ENCODE peak calls at places on chromosomes 7 and 10, in eight cellular contexts. S is T-cell; J is NCI-H1436 treated with DMSO at 0.1 percent for 48 hours; U is WTC11; Q is activated CD8-positive, alpha-beta T cell treated with anti-CD3 and anti-CD28 coated beads for 36 hours; O is stimulated activated CD8-positive, alpha-beta memory T cell treated with anti-CD3 and anti-CD28 coated beads, Interleukin-2, amount 100 ng/mL, for 48 hours; P is neural progenitor cell; F is GM03348. Z is an unnamed sample.

GRCh38 chr10:69554611-69555010 is 18.6 kb downstream of the NEUROG3 start:
- DNase-seq in O (no peak), P (no peak), U (no peak), F (no peak), J (no peak), Q (no peak), S (no peak), Z (no peak)

GRCh38 chr7:519429-519973 is at the start of gene PDGFA:
- DNase-seq in P (peak), O (no peak), S (no peak), Q (peak), F (peak), U (no peak), J (no peak), Z (no peak)

GRCh38 chr10:12389154-12389734 is 39.9 kb downstream of the CAMK1D start:
- DNase-seq in F (no peak), S (no peak), O (no peak), P (no peak), J (no peak), Q (no peak), U (no peak), Z (no peak)

GRCh38 chr10:102347236-102347828 is 48.2 kb upstream of the NFKB2 start:
- DNase-seq in P (peak), U (peak), S (no peak), O (no peak), F (peak), J (no peak), Q (peak), Z (no peak)

GRCh38 chr10:8800426-8800825 is 745.9 kb downstream of the GATA3 start:
- DNase-seq in O (no peak), U (no peak), S (no peak), P (no peak), Q (peak), J (no peak), F (no peak), Z (no peak)

GRCh38 chr10:79050896-79051555 is 17.7 kb upstream of the ZMIZ1 start:
- DNase-seq in U (peak), O (no peak), F (peak), Q (peak), S (no peak), J (no peak), P (no peak), Z (no peak)

GRCh38 chr7:158676898-158677297 is 27.7 kb downstream of the NCAPG2 start:
- DNase-seq in P (no peak), O (no peak), S (no peak), Q (no peak), U (no peak), F (no peak), J (no peak), Z (no peak)

GRCh38 chr7:25839084-25839769 is 312.8 kb upstream of the NFE2L3 start:
- DNase-seq in F (no peak), U (no peak), J (no peak), P (no peak), Q (no peak), S (no peak), O (no peak), Z (no peak)

GRCh38 chr7:40921589-40922315 is 781.1 kb downstream of the INHBA start:
- DNase-seq in Q (no peak), F (no peak), J (no peak), O (no peak), U (no peak), S (no peak), P (no peak), Z (no peak)

GRCh38 chr7:149325248-149325647 is 63.3 kb downstream of the ZNF783 start:
- DNase-seq in O (no peak), P (no peak), Q (no peak), J (no peak), S (no peak), U (no peak), F (no peak), Z (no peak)

GRCh38 chr10:24866615-24867583 is 85.5 kb downstream of the PRTFDC1 start:
- DNase-seq in P (no peak), J (peak), U (peak), F (peak), Q (no peak), S (no peak), O (no peak), Z (no peak)

GRCh38 chr10:101611506-101611905 is 23.4 kb downstream of the DPCD start:
- DNase-seq in O (no peak), F (peak), U (no peak), Q (peak), P (no peak), S (no peak), J (no peak), Z (no peak)

GRCh38 chr7:3722396-3722846 is 421.4 kb downstream of the SDK1 start:
- DNase-seq in F (no peak), P (peak), S (peak), J (no peak), U (peak), Q (peak), O (no peak), Z (no peak)

GRCh38 chr7:133300811-133301210 is 47.9 kb downstream of the EXOC4 start:
- DNase-seq in P (no peak), S (no peak), O (no peak), F (no peak), J (no peak), Q (no peak), U (peak), Z (no peak)

GRCh38 chr10:73634397-73634796 is 6.9 kb downstream of the MYOZ1 start:
- DNase-seq in P (no peak), S (no peak), U (no peak), F (no peak), J (no peak), Q (no peak), O (no peak), Z (no peak)

GRCh38 chr7:1663243-1663642 is 6.8 kb upstream of the ELFN1 start:
- DNase-seq in F (no peak), P (no peak), S (no peak), Q (no peak), U (no peak), J (no peak), O (no peak), Z (no peak)

GRCh38 chr10:70758757-70759514 is 26.2 kb downstream of the TBATA start:
- DNase-seq in F (peak), U (peak), P (peak), O (peak), J (peak), Q (peak), S (peak), Z (peak)

GRCh38 chr7:10429516-10429915 is 544.2 kb upstream of the PHF14 start:
- DNase-seq in Q (no peak), P (peak), O (no peak), J (no peak), F (no peak), U (no peak), S (no peak), Z (no peak)

GRCh38 chr7:47890606-47891005 is 57.7 kb downstream of the PKD1L1 start:
- DNase-seq in U (no peak), Q (no peak), J (no peak), F (no peak), S (no peak), P (no peak), O (no peak), Z (no peak)

GRCh38 chr10:129035052-129035805 is 431.8 kb upstream of the MGMT start:
- DNase-seq in S (peak), U (no peak), P (no peak), J (no peak), F (no peak), O (peak), Q (peak), Z (peak)

GRCh38 chr10:48594799-48595198 is 10.1 kb downstream of the ARHGAP22 start:
- DNase-seq in S (no peak), O (no peak), Q (no peak), P (peak), U (peak), J (no peak), F (no peak), Z (no peak)

GRCh38 chr10:11168423-11169100 is 150.9 kb downstream of the CELF2 start:
- DNase-seq in F (no peak), O (no peak), P (no peak), S (no peak), J (no peak), U (no peak), Q (no peak), Z (no peak)

GRCh38 chr10:112832361-112832878 is 117.6 kb upstream of the TCF7L2 start:
- DNase-seq in F (peak), P (peak), U (peak), S (no peak), Q (no peak), O (no peak), J (no peak), Z (no peak)

GRCh38 chr7:36884863-36885262 is 160.6 kb upstream of the AOAH start:
- DNase-seq in Q (no peak), J (no peak), P (no peak), O (no peak), U (no peak), F (no peak), S (no peak), Z (no peak)